ENCODE peak calls at places on chromosomes 4 and X, in ten cellular contexts. H, P, O, W, F, S, I, T, V and C are unnamed samples.

GRCh38 chr4:54657556-54658313 is at the start of gene KIT:
- DNase-seq in S (no peak), W (peak; percentile 26), F (peak; percentile 95), H (no peak), T (peak; percentile 13), I (peak; percentile 69), P (peak; percentile 19), O (peak; percentile 65), V (peak; percentile 12), C (peak; percentile 76)

GRCh38 chrX:819684-820083 is 189.1 kb downstream of the SHOX start:
- DNase-seq in F (peak; percentile 22), T (no peak), H (no peak), P (no peak), V (no peak), I (no peak), S (no peak), O (no peak), W (no peak), C (no peak)

GRCh38 chr4:159216834-159217233 is 114.0 kb downstream of the RAPGEF2 start:
- DNase-seq in P (no peak), H (no peak), S (no peak), T (no peak), V (no peak), O (no peak), W (no peak), I (no peak), F (no peak), C (no peak)

GRCh38 chr4:8350326-8350725 is 80.8 kb downstream of the HTRA3 start:
- DNase-seq in H (no peak), I (no peak), W (no peak), P (no peak), V (no peak), O (no peak), S (no peak), F (no peak), T (no peak), C (no peak)

GRCh38 chr4:182555997-182556418 is 312.8 kb downstream of the TENM3 start:
- DNase-seq in W (no peak), P (no peak), H (no peak), I (no peak), F (peak; percentile 66), S (no peak), T (peak; percentile 77), O (peak; percentile 50), V (peak; percentile 10), C (no peak)

GRCh38 chr4:123120473-123120872 is 198.1 kb upstream of the NUDT6 start:
- DNase-seq in T (peak; percentile 81), V (no peak), P (no peak), I (no peak), F (no peak), H (peak; percentile 1), W (no peak), S (peak; percentile 10), O (peak; percentile 42), C (no peak)

GRCh38 chr4:150078996-150079581 is 844 bp downstream of the DCLK2 start:
- DNase-seq in P (peak; percentile 45), O (peak; percentile 72), F (peak; percentile 81), W (no peak), T (peak; percentile 25), I (peak; percentile 67), H (peak; percentile 20), V (peak; percentile 31), S (peak; percentile 69), C (peak; percentile 67)

GRCh38 chr4:140343303-140343702 is 30.1 kb upstream of the SCOC start:
- DNase-seq in S (peak; percentile 59), I (no peak), W (no peak), O (no peak), H (no peak), P (no peak), T (peak; percentile 35), F (no peak), V (no peak), C (peak; percentile 31)

GRCh38 chrX:150544222-150544787 is 24.1 kb upstream of the MTM1 start:
- DNase-seq in W (no peak), S (peak; percentile 24), F (peak; percentile 80), H (peak; percentile 6), I (no peak), T (no peak), O (no peak), P (no peak), V (no peak), C (no peak)

GRCh38 chrX:154490021-154490413 is 412 bp downstream of the SLC10A3 start:
- DNase-seq in S (peak; percentile 22), H (no peak), I (no peak), T (peak; percentile 23), O (peak; percentile 66), V (peak; percentile 57), P (no peak), F (peak; percentile 46), W (peak; percentile 10), C (no peak)

GRCh38 chr4:66178901-66179300 is 508.6 kb upstream of the EPHA5 start:
- DNase-seq in F (no peak), H (no peak), T (peak; percentile 64), W (no peak), P (no peak), I (no peak), V (no peak), S (peak; percentile 25), O (no peak), C (no peak)

GRCh38 chr4:174764105-174764729 is 64.8 kb downstream of the GLRA3 start:
- DNase-seq in I (no peak), P (no peak), S (peak; percentile 42), H (no peak), O (peak; percentile 65), W (no peak), V (no peak), F (no peak), T (peak; percentile 34), C (no peak)

DNA sequence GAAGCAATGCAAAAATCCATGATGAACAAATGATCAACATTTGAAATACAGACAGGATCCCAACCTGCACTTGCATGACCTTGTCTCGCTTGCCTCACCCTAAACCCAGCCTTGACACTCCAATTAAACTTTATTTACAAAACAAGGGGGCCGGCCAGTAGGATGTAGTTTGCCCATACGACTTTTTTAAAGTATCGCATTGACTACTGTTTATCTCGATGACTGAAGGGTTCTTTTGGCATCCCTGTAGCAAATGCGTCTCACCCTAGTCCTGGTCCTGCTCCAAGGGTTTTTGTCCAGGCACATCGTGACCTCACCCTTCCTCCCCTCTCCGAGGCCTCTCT is 430 bp upstream of the SLC25A5 start:
- DNase-seq in F (no peak), V (no peak), S (no peak), O (no peak), P (no peak), T (no peak), W (no peak), H (no peak), I (no peak), C (no peak)
- H3K27ac ChIP-seq in F (no peak overlapping the region), V (no peak overlapping the region), S (peak overlapping the region; percentile 40), O (no peak overlapping the region), P (no peak overlapping the region), T (no peak overlapping the region), W (no peak overlapping the region), H (no peak overlapping the region), I (peak overlapping the region; percentile 99), C (peak overlapping the region; percentile 18)

DNA sequence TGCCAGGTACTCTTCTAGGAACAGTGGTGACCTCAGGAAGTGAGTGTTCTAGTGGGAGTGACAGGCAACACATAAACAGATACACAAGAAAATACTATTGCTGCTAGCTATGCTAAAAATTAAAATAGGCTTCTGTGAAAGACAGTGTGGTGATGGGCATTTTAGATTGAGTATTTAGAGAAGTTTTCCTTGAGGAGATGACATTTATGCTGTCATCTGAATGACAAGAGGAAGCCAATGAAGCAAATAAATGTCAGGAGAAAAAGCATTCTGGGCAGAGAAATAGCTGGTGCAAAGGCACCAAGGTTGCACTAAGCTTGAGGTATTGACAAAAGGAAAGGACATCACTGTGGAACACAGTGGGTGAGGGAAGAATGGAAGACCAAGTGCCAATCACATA is 18.0 kb downstream of the NDNF start:
- DNase-seq in P (no peak), F (no peak), O (no peak), S (no peak), T (no peak), V (no peak), I (no peak), W (no peak), H (no peak), C (no peak)
- H3K27ac ChIP-seq in P (no peak overlapping the region), F (no peak overlapping the region), O (no peak overlapping the region), S (no peak overlapping the region), T (no peak overlapping the region), V (no peak overlapping the region), I (no peak overlapping the region), W (no peak overlapping the region), H (no peak overlapping the region), C (no peak overlapping the region)

DNA sequence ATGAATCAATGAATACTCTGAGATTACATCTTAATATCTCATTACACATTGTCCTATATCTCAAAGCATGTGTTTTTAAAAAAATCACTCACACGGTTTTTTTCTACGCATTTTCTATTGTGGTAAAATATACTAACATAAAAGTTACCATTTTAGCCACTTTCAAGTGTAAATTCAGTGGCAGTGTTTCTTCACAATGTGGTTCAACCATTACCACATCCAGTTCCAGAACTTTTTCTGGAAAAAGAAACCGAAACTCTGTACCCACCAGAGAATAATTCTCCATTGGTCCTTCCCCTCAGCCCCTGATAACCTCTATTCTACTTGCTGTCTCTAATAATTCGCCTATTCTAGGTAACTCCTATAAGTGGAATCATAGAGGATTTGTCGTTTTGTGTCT is 35.3 kb upstream of the ACSL1 start:
- DNase-seq in W (no peak), H (no peak), I (no peak), S (no peak), F (no peak), T (no peak), V (no peak), P (no peak), O (no peak), C (no peak)
- H3K27ac ChIP-seq in W (no peak overlapping the region), H (no peak overlapping the region), I (no peak overlapping the region), S (no peak overlapping the region), F (no peak overlapping the region), T (no peak overlapping the region), V (no peak overlapping the region), P (no peak overlapping the region), O (no peak overlapping the region), C (no peak overlapping the region)

GRCh38 chr4:2290974-2291704 is 29.2 kb upstream of the MXD4 start:
- DNase-seq in V (no peak), H (no peak), F (peak; percentile 50), W (peak; percentile 80), S (no peak), O (no peak), T (no peak), I (peak; percentile 70), P (no peak), C (no peak)

GRCh38 chr4:2289955-2290333 is 28.0 kb upstream of the MXD4 start:
- DNase-seq in V (no peak), W (no peak), I (peak; percentile 60), P (no peak), S (no peak), O (no peak), T (no peak), F (no peak), H (no peak), C (no peak)

GRCh38 chr4:2291705-2292651 is 30.1 kb upstream of the MXD4 start:
- DNase-seq in I (peak; percentile 42), T (no peak), V (peak; percentile 34), F (peak; percentile 42), W (no peak), H (no peak), S (no peak), O (no peak), P (no peak), C (peak; percentile 43)

GRCh38 chr4:2289311-2289954 is 27.5 kb upstream of the MXD4 start:
- DNase-seq in S (no peak), W (no peak), F (peak; percentile 39), T (no peak), O (no peak), V (no peak), P (no peak), I (peak; percentile 58), H (no peak), C (no peak)

GRCh38 chr4:2290488-2290887 is 28.6 kb upstream of the MXD4 start:
- DNase-seq in T (no peak), F (no peak), W (no peak), O (no peak), P (no peak), V (no peak), H (no peak), S (no peak), I (peak; percentile 42), C (no peak)
- H3K27ac ChIP-seq in T (no peak overlapping the region), F (no peak overlapping the region), W (peak overlapping the region; percentile 91), O (no peak overlapping the region), P (no peak overlapping the region), V (no peak overlapping the region), H (no peak overlapping the region), S (no peak overlapping the region), I (no peak overlapping the region), C (no peak overlapping the region)